ENCODE peak calls at places on chromosomes 3 and 15, in four cellular contexts. One of them, this sample, is unnamed.

GRCh38 chr3:120642368-120642948 is 39.6 kb downstream of the HGD start:
- DNase-seq in naive thymus-derived CD8-positive, alpha-beta T cell: no peak
- DNase-seq in GM12891: no peak
- DNase-seq in midbrain: no peak
- DNase-seq in this sample: no peak

GRCh38 chr3:118818386-118818785 is 216.3 kb downstream of the IGSF11 start:
- DNase-seq in naive thymus-derived CD8-positive, alpha-beta T cell: no peak
- DNase-seq in GM12891: no peak
- DNase-seq in midbrain: no peak
- DNase-seq in this sample: no peak

GRCh38 chr15:94404733-94405283 is 173.4 kb downstream of the MCTP2 start:
- DNase-seq in naive thymus-derived CD8-positive, alpha-beta T cell: no peak
- DNase-seq in GM12891: no peak
- DNase-seq in midbrain: no peak
- DNase-seq in this sample: no peak

GRCh38 chr3:64595253-64595694 is 92.5 kb downstream of the ADAMTS9 start:
- DNase-seq in naive thymus-derived CD8-positive, alpha-beta T cell: no peak
- DNase-seq in GM12891: no peak
- DNase-seq in midbrain: no peak
- DNase-seq in this sample: no peak

GRCh38 chr3:72896996-72897757 is 9.3 kb downstream of the GXYLT2 start:
- DNase-seq in naive thymus-derived CD8-positive, alpha-beta T cell: no peak
- DNase-seq in GM12891: no peak
- DNase-seq in midbrain: no peak
- DNase-seq in this sample: no peak

GRCh38 chr15:37098468-37099320 is 1.7 kb downstream of the MEIS2 start:
- DNase-seq in naive thymus-derived CD8-positive, alpha-beta T cell: no peak
- DNase-seq in GM12891: no peak
- DNase-seq in midbrain: peak
- DNase-seq in this sample: peak

GRCh38 chr15:63365004-63365555 is 16.6 kb downstream of the CA12 start:
- DNase-seq in naive thymus-derived CD8-positive, alpha-beta T cell: no peak
- DNase-seq in GM12891: no peak
- DNase-seq in midbrain: no peak
- DNase-seq in this sample: no peak

GRCh38 chr3:47817609-47818008 is 14.7 kb downstream of the DHX30 start:
- DNase-seq in naive thymus-derived CD8-positive, alpha-beta T cell: no peak
- DNase-seq in GM12891: no peak
- DNase-seq in midbrain: no peak
- DNase-seq in this sample: no peak

GRCh38 chr3:134608023-134608758 is 42.6 kb downstream of the KY start:
- DNase-seq in naive thymus-derived CD8-positive, alpha-beta T cell: no peak
- DNase-seq in GM12891: no peak
- DNase-seq in midbrain: no peak
- DNase-seq in this sample: no peak

GRCh38 chr3:165815682-165816081 is 21.5 kb downstream of the BCHE start:
- DNase-seq in naive thymus-derived CD8-positive, alpha-beta T cell: no peak
- DNase-seq in GM12891: no peak
- DNase-seq in midbrain: no peak
- DNase-seq in this sample: no peak

GRCh38 chr3:107775958-107776357 is 253.2 kb downstream of the BBX start:
- DNase-seq in naive thymus-derived CD8-positive, alpha-beta T cell: no peak
- DNase-seq in GM12891: no peak
- DNase-seq in midbrain: no peak
- DNase-seq in this sample: no peak

GRCh38 chr3:134468519-134468918 is 17.3 kb downstream of the ANAPC13 start:
- DNase-seq in naive thymus-derived CD8-positive, alpha-beta T cell: no peak
- DNase-seq in GM12891: no peak
- DNase-seq in midbrain: no peak
- DNase-seq in this sample: no peak

This sample was measured in GM19239.